ENCODE peak calls at places on chromosomes 3 and 15, in eight cellular contexts. E, A, Y, T, H, K, B and I are unnamed samples.

GRCh38 chr3:27134165-27134796 is 234.9 kb downstream of the NEK10 start:
- DNase-seq in E (peak), Y (peak), H (peak), K (peak), T (peak), B (peak), A (peak), I (peak)

GRCh38 chr15:83651541-83651940 is 2.4 kb upstream of the ADAMTSL3 start:
- DNase-seq in T (no peak), E (no peak), K (no peak), B (no peak), H (no peak), A (no peak), Y (no peak), I (no peak)

GRCh38 chr15:25394893-25395292 is 43.9 kb downstream of the UBE3A start:
- DNase-seq in B (no peak), T (no peak), E (no peak), K (no peak), H (no peak), Y (no peak), A (no peak), I (no peak)

GRCh38 chr3:129608087-129608935 is 1.8 kb upstream of the PLXND1 start:
- DNase-seq in E (no peak), B (no peak), H (no peak), A (no peak), T (no peak), Y (peak), K (no peak), I (peak)

GRCh38 chr3:99825239-99825638 is 7.6 kb downstream of the CMSS1 start:
- DNase-seq in T (no peak), K (no peak), E (no peak), H (no peak), Y (peak), A (no peak), B (no peak), I (no peak)

GRCh38 chr3:71309342-71309741 is 274.2 kb downstream of the FOXP1 start:
- DNase-seq in B (no peak), E (no peak), A (no peak), T (no peak), K (no peak), Y (no peak), H (no peak), I (no peak)

GRCh38 chr15:98893407-98893806 is 114.2 kb downstream of the PGPEP1L start:
- DNase-seq in E (no peak), A (no peak), B (no peak), T (no peak), H (no peak), Y (peak), K (no peak), I (no peak)

GRCh38 chr15:68492855-68493254 is 60.9 kb upstream of the ITGA11 start:
- DNase-seq in A (no peak), Y (no peak), B (no peak), T (no peak), E (no peak), H (no peak), K (no peak), I (no peak)

GRCh38 chr15:58748787-58749531 is 548 bp downstream of the ADAM10 start:
- DNase-seq in H (no peak), K (peak), E (peak), Y (peak), B (peak), A (peak), T (peak), I (peak)

GRCh38 chr3:8110966-8111798 is 390.4 kb upstream of the LMCD1 start:
- DNase-seq in E (peak), T (peak), H (peak), A (no peak), K (peak), Y (peak), B (peak), I (no peak)

GRCh38 chr3:59406943-59407342 is 357.1 kb upstream of the CFAP20DC start:
- DNase-seq in B (no peak), Y (no peak), K (no peak), A (no peak), E (no peak), T (no peak), H (no peak), I (no peak)

GRCh38 chr3:16739416-16740091 is 134.3 kb upstream of the DAZL start:
- DNase-seq in T (no peak), Y (no peak), A (no peak), B (no peak), K (no peak), E (no peak), H (no peak), I (no peak)

GRCh38 chr3:56468184-56469106 is at the start of gene ERC2:
- DNase-seq in B (peak), K (peak), H (no peak), A (no peak), T (peak), Y (peak), E (no peak), I (peak)

GRCh38 chr3:170440346-170440745 is 21.7 kb downstream of the CLDN11 start:
- DNase-seq in T (no peak), B (no peak), H (no peak), Y (peak), E (no peak), K (no peak), A (no peak), I (no peak)

GRCh38 chr3:168134931-168135330 is 39.2 kb upstream of the GOLIM4 start:
- DNase-seq in Y (no peak), H (no peak), B (no peak), A (no peak), K (no peak), E (no peak), T (no peak), I (no peak)

GRCh38 chr3:20406621-20407020 is 220.6 kb upstream of the SGO1 start:
- DNase-seq in A (no peak), B (no peak), H (no peak), E (no peak), T (no peak), K (no peak), Y (no peak), I (no peak)

GRCh38 chr3:66136597-66136996 is 84.2 kb upstream of the SLC25A26 start:
- DNase-seq in B (no peak), T (no peak), K (no peak), Y (peak), H (no peak), A (no peak), E (no peak), I (no peak)

GRCh38 chr3:42177068-42177800 is 86.1 kb downstream of the TRAK1 start:
- DNase-seq in T (no peak), H (no peak), E (no peak), A (no peak), Y (no peak), B (no peak), K (no peak), I (no peak)

GRCh38 chr15:50425219-50425618 is 1.0 kb downstream of the USP8 start:
- DNase-seq in T (no peak), B (no peak), Y (no peak), K (no peak), E (no peak), A (no peak), H (no peak), I (no peak)

GRCh38 chr3:127689266-127689860 is 16.6 kb downstream of the ABTB1 start:
- DNase-seq in K (no peak), T (peak), E (no peak), Y (no peak), H (no peak), B (no peak), A (peak), I (no peak)

GRCh38 chr15:20294651-20295237 is 246.9 kb downstream of the GOLGA6L6 start:
- DNase-seq in Y (no peak), A (no peak), E (no peak), H (peak), K (no peak), T (no peak), B (no peak), I (peak)

GRCh38 chr3:195549931-195550519 is 6.9 kb upstream of the PPP1R2 start:
- DNase-seq in A (no peak), E (no peak), K (peak), H (no peak), Y (peak), B (no peak), T (peak), I (no peak)

GRCh38 chr15:94263341-94264273 is 32.2 kb downstream of the MCTP2 start:
- DNase-seq in Y (no peak), K (no peak), T (no peak), A (no peak), E (no peak), H (no peak), B (no peak), I (no peak)

GRCh38 chr3:194487289-194488006 is 646 bp upstream of the ATP13A3 start:
- DNase-seq in Y (no peak), H (no peak), E (peak), A (peak), T (peak), B (peak), K (no peak), I (peak)

GRCh38 chr3:164522073-164522763 is 556.1 kb downstream of the SI start:
- DNase-seq in Y (no peak), A (no peak), B (no peak), E (no peak), H (no peak), K (no peak), T (no peak), I (peak)

GRCh38 chr3:123660900-123661299 is 76.0 kb upstream of the HACD2 start:
- DNase-seq in B (peak), K (no peak), A (peak), T (peak), H (peak), Y (peak), E (no peak), I (peak)

GRCh38 chr3:178676942-178677606 is 140.8 kb downstream of the KCNMB2 start:
- DNase-seq in E (no peak), A (no peak), T (no peak), B (no peak), Y (no peak), K (no peak), H (no peak), I (no peak)

GRCh38 chr3:49716691-49717538 is 2.6 kb downstream of the AMIGO3 start:
- DNase-seq in B (no peak), H (no peak), E (no peak), Y (no peak), T (no peak), K (no peak), A (peak), I (peak)

GRCh38 chr3:45816544-45816943 is 20.2 kb upstream of the SLC6A20 start:
- DNase-seq in H (peak), Y (no peak), T (no peak), K (no peak), B (no peak), E (no peak), A (peak), I (no peak)

GRCh38 chr15:75815811-75816719 is 27.2 kb upstream of the UBE2Q2 start:
- DNase-seq in T (no peak), H (no peak), K (no peak), B (no peak), E (no peak), A (no peak), Y (no peak), I (no peak)

GRCh38 chr15:35080226-35080625 is 4.9 kb downstream of the NANOGP8 start:
- DNase-seq in E (no peak), H (no peak), B (no peak), K (no peak), T (no peak), A (no peak), Y (no peak), I (no peak)

GRCh38 chr3:48856469-48856868 is 8.8 kb upstream of the PRKAR2A start:
- DNase-seq in Y (no peak), H (no peak), E (no peak), A (peak), K (no peak), T (peak), B (no peak), I (no peak)

GRCh38 chr3:78101363-78101762 is 1061.5 kb downstream of the ROBO2 start:
- DNase-seq in E (no peak), H (no peak), A (no peak), Y (no peak), B (no peak), K (no peak), T (no peak), I (no peak)

GRCh38 chr3:32816439-32817194 is 1.2 kb upstream of the TRIM71 start:
- DNase-seq in Y (peak), A (no peak), E (peak), H (no peak), T (no peak), B (no peak), K (peak), I (no peak)

GRCh38 chr3:32814371-32814770 is 3.4 kb upstream of the TRIM71 start:
- DNase-seq in K (no peak), Y (no peak), E (no peak), H (no peak), A (no peak), B (no peak), T (no peak), I (no peak)

GRCh38 chr3:32815812-32816438 is 1.9 kb upstream of the TRIM71 start:
- DNase-seq in E (no peak), A (no peak), Y (no peak), K (no peak), T (no peak), B (no peak), H (no peak), I (peak)

GRCh38 chr3:32817195-32817560 is 619 bp upstream of the TRIM71 start:
- DNase-seq in Y (no peak), E (no peak), K (no peak), H (no peak), A (no peak), T (no peak), B (no peak), I (peak)

GRCh38 chr3:32813180-32813579 is 4.6 kb upstream of the TRIM71 start:
- DNase-seq in B (no peak), A (no peak), K (peak), Y (no peak), T (no peak), H (no peak), E (no peak), I (no peak)
- TF ChIP-seq POLR2A in B (no peak), A (no peak), K (no peak), Y (no peak), T (no peak), H (no peak), E (no peak), I (no peak)

DNA sequence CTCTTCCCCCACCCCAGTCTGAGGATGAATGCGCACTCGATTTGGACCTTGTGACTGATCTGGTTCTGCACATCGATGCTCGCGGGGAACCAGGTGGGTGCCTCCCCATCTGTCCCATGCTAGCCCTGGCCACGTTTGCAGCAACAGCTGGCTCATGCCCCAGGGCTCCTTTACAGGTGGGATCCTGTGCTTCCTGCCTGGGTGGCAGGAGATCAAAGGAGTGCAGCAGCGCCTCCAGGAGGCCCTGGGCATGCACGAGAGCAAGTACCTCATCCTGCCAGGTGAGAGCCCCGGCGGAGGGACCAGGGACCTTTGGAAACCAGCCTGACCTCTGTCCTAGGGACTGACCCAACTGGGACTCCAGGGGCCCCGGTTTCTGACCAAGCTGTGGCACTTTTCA is 44.3 kb downstream of the DHX30 start:
- DNase-seq in Y (no peak), A (no peak), E (no peak), T (no peak), H (no peak), K (no peak), B (no peak), I (no peak)
- TF ChIP-seq POLR2AphosphoS5 in Y (no peak), A (no peak), E (no peak), T (no peak), H (no peak), K (no peak), B (no peak), I (no peak)

DNA sequence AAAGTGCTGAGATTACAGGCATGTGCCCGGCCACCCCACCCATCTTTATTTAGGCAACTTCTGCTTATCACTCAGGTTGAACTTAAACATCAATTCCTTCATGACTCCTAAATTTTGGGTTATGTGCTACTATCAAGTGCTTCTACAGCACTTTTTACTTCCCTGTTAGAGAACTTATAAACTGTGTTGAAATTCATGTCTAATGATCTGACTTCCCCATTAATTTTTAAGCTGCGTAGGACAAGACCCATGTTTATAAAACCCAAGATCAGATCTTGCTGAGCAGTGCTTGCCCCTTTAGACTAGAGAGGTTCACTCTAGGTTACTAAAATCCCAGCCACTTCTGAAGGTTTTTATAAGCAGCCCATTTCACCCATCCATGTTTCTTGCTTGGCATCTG is 266.2 kb upstream of the TPRG1 start:
- DNase-seq in Y (no peak), A (no peak), T (no peak), B (no peak), H (no peak), K (no peak), E (no peak), I (no peak)
- TF ChIP-seq POLR2A in Y (no peak), A (no peak), T (no peak), B (no peak), H (no peak), K (no peak), E (no peak), I (no peak)

GRCh38 chr3:153221748-153222162 is 59.7 kb downstream of the RAP2B start:
- DNase-seq in Y (peak), E (peak), B (peak), T (peak), H (peak), K (no peak), A (peak), I (no peak)
- TF ChIP-seq POLR2AphosphoS5 in Y (peak), E (no peak), B (peak), T (peak), H (peak), K (no peak), A (peak), I (peak)

DNA sequence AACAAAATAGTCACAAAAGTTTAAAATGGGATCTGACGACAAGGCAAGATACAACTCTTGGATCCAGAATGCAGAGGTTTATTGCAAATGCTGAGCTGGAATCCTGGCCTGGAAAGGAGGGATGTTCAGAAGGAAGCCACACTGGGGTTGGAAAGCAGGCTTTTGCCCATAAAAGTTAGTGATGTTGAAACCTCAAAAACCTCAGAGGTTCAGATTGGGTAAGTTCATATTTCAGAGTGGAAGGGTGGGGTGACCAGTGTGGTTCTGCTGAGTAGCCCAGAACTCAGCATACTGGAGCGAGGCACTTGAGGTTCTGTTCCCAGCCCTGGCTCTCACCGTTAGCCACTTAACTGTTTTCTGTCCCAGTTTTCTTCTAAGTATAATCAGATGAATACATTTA is 114.0 kb upstream of the OSTN start:
- DNase-seq in H (no peak), T (no peak), A (no peak), Y (no peak), B (no peak), K (no peak), E (no peak), I (no peak)
- TF ChIP-seq POLR2A in H (no peak), T (no peak), A (no peak), Y (no peak), B (no peak), K (no peak), E (no peak), I (no peak)

DNA sequence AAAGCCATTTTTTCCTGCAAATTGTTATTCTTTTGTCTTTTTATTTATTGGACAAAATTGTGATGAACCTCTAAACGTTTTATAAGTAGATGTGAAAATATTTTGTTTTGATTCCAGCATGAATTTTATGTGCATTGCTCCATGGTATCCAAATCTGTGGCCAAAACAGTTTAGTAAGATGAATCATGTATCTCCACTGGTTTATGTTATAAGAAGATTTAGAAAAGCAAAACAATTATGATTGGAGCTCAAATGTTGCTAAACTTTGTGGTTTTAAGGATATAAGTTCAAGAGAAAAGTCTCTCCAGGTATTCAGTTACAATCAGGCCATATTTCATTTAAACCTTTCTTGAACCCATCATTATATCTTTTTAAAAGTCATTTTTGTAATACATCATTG is 80.9 kb downstream of the NECTIN3 start:
- DNase-seq in Y (no peak), T (no peak), B (no peak), A (no peak), H (no peak), E (no peak), K (no peak), I (no peak)
- TF ChIP-seq POLR2AphosphoS5 in Y (no peak), T (no peak), B (no peak), A (no peak), H (no peak), E (no peak), K (no peak), I (no peak)

GRCh38 chr3:160399347-160400047 is at the start of gene SMC4:
- DNase-seq in K (peak), A (peak), B (peak), H (peak), T (peak), Y (peak), E (peak), I (peak)

GRCh38 chr3:160402249-160403027 is 3.0 kb downstream of the SMC4 start:
- DNase-seq in E (no peak), Y (peak), B (no peak), T (no peak), H (no peak), K (no peak), A (no peak), I (no peak)

GRCh38 chr3:160400048-160400630 is 689 bp downstream of the SMC4 start:
- DNase-seq in B (peak), E (no peak), Y (peak), K (peak), A (peak), H (peak), T (peak), I (peak)

GRCh38 chr3:160401301-160402095 is 2.0 kb downstream of the SMC4 start:
- DNase-seq in Y (peak), A (no peak), H (no peak), T (peak), E (no peak), K (peak), B (peak), I (peak)

DNA sequence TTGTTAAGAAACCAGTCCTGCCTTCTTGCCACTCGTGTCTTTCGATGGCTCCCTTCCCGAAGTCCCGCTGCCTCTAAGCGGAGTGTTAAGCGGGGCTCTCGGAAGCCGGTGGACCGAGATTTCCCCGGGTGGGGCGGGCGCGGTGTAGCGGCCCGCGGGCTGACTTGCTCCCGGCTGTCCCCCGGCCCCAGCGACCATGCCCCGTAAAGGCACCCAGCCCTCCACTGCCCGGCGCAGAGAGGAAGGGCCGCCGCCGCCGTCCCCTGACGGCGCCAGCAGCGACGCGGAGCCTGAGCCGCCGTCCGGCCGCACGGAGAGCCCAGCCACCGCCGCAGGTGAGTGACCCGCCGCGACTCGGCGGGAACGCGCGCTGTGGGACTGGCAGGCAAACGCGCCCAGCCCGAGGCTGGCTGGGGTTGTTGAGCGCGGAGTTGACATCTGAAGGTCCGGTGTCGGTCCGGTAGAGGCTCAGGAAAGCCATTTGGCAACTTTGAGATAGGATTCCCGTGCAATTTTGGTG is 1.2 kb downstream of the SMC4 start:
- DNase-seq in E (peak), Y (no peak), T (peak), H (no peak), K (no peak), A (peak), B (peak), I (peak)
- TF ChIP-seq POLR2A in E (no peak), Y (no peak), T (no peak), H (no peak), K (no peak), A (no peak), B (no peak), I (no peak)